ENCODE peak calls at places on chromosome 1, in ten cellular contexts. T is GM12865, E is astrocyte of the cerebellum, F is GM23338, L is hepatocyte, W is HFF-Myc, N is lower lobe of right lung, M is body of pancreas, H is cardiac muscle cell, Q is cardiac fibroblast. X is an unnamed sample.

GRCh38 chr1:78540056-78540455 is 49.3 kb downstream of the PTGFR start:
- DNase-seq in Q (no peak), N (no peak), W (peak), T (no peak), F (no peak), H (no peak), L (no peak), E (peak), M (no peak), X (no peak)

GRCh38 chr1:1290238-1290731 is 10.0 kb downstream of the SCNN1D start:
- DNase-seq in M (peak), H (peak), L (peak), E (peak), W (no peak), T (no peak), Q (peak), F (peak), N (peak), X (no peak)

GRCh38 chr1:161175771-161176453 is 1.4 kb downstream of the B4GALT3 start:
- DNase-seq in T (peak), F (no peak), N (no peak), E (no peak), L (no peak), Q (no peak), M (no peak), H (no peak), W (no peak), X (no peak)

GRCh38 chr1:20594746-20595145 is 5.8 kb downstream of the CDA start:
- DNase-seq in M (no peak), Q (no peak), T (no peak), H (no peak), N (no peak), E (no peak), L (no peak), W (no peak), F (no peak), X (no peak)

GRCh38 chr1:167511374-167511986 is 6.8 kb downstream of the CD247 start:
- DNase-seq in N (no peak), Q (no peak), T (no peak), H (no peak), W (no peak), M (no peak), L (no peak), F (no peak), E (no peak), X (no peak)

GRCh38 chr1:212375986-212376385 is 38.7 kb downstream of the PACC1 start:
- DNase-seq in L (no peak), F (no peak), T (no peak), Q (no peak), W (no peak), H (no peak), E (no peak), N (no peak), M (no peak), X (no peak)

GRCh38 chr1:225691377-225691776 is 38.5 kb upstream of the ENAH start:
- DNase-seq in L (peak), F (no peak), W (no peak), T (no peak), H (no peak), M (peak), E (peak), Q (no peak), N (no peak), X (no peak)

GRCh38 chr1:208510192-208510952 is 266.2 kb upstream of the PLXNA2 start:
- DNase-seq in T (no peak), W (peak), F (no peak), H (no peak), Q (no peak), N (no peak), L (peak), M (no peak), E (peak), X (peak)

GRCh38 chr1:151013518-151013917 is 5.3 kb downstream of the PRUNE1 start:
- DNase-seq in M (peak), L (peak), H (peak), Q (peak), F (no peak), W (no peak), E (no peak), T (no peak), N (no peak), X (no peak)

GRCh38 chr1:77652179-77652745 is 30.2 kb downstream of the ZZZ3 start:
- DNase-seq in Q (peak), W (peak), F (no peak), H (no peak), N (no peak), L (no peak), T (no peak), M (no peak), E (no peak), X (no peak)

GRCh38 chr1:11925938-11926292 is 312 bp downstream of the KIAA2013 start:
- DNase-seq in E (no peak), W (no peak), H (no peak), T (no peak), F (no peak), Q (no peak), N (peak), L (no peak), M (peak), X (no peak)

GRCh38 chr1:167819849-167820683 is 93.9 kb downstream of the ADCY10 start:
- DNase-seq in T (peak), E (peak), W (peak), N (peak), H (peak), L (peak), F (peak), M (peak), Q (peak), X (peak)

GRCh38 chr1:161131721-161132409 is 602 bp downstream of the DEDD start:
- DNase-seq in M (no peak), Q (peak), W (no peak), H (peak), E (no peak), N (no peak), F (peak), T (peak), L (peak), X (no peak)

GRCh38 chr1:162383516-162383915 is 2.0 kb downstream of the C1orf226 start:
- DNase-seq in W (no peak), Q (no peak), F (no peak), T (no peak), L (no peak), M (no peak), H (no peak), N (no peak), E (no peak), X (no peak)

GRCh38 chr1:117661027-117661426 is 55.2 kb downstream of the TENT5C start:
- DNase-seq in N (no peak), H (no peak), T (peak), L (no peak), M (no peak), F (no peak), W (no peak), Q (no peak), E (no peak), X (no peak)

GRCh38 chr1:225441314-225442119 is 13.7 kb upstream of the LBR start:
- DNase-seq in F (no peak), E (no peak), M (peak), L (peak), W (no peak), Q (no peak), H (no peak), N (no peak), T (peak), X (no peak)

GRCh38 chr1:161884475-161884874 is 118.4 kb downstream of the ATF6 start:
- DNase-seq in W (no peak), M (no peak), H (no peak), E (no peak), F (no peak), Q (peak), N (no peak), L (no peak), T (no peak), X (no peak)

DNA sequence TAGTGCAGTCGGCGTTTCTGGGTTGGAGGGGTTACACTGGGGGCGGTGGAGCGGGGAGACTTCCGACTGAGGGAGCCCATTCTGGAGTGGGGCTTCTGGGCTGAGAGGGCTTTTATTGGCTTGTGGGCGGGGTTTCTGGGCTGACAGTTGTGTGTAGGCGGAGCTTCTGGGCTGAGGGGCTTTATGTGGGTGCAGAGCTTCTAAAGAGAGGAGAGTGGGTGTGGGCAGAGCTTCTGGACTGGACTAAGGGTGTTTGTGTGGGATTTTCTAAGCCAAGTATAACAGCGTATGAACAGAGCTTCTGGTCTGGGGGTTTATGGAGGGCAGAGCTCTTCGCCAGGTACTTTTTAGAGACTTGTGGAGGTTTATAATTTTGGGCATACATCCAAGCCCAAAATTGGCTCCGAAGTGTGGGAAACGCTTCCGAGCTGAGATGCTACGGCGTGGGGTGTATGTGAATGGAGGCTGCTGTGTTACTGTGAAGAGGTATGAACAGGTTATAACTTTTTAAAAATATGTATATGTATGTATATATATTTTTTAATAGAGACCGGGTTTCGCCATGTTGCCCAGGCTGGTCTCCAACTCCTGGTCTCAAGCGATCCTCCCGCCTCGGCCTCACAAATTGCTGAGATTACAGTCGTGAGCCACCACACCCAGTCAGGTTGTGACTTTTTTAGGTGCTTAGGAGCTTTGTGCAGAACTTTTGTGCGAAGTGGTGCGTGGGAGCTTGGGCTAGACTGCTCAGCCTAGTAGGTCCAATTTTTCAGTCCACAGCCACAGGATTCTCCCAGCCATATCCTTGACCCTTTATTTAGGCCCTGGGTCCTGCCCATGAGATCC is 869 bp downstream of the TMEM39B start:
- DNase-seq in F (peak), N (no peak), Q (no peak), H (no peak), W (no peak), M (no peak), E (no peak), T (no peak), L (no peak), X (no peak)
- TF ChIP-seq CTCF in F (no peak), N (no peak), Q (peak), H (peak), W (peak), M (no peak), E (peak), T (peak), L (peak), X (peak)

GRCh38 chr1:45412899-45413298 is 72.7 kb upstream of the MUTYH start:
- DNase-seq in Q (no peak), F (no peak), E (no peak), H (no peak), T (peak), L (no peak), W (no peak), N (no peak), M (no peak), X (no peak)

GRCh38 chr1:45414746-45415145 is 74.5 kb upstream of the MUTYH start:
- DNase-seq in T (no peak), N (no peak), H (no peak), M (no peak), F (no peak), W (no peak), L (no peak), E (no peak), Q (no peak), X (no peak)

GRCh38 chr1:45410850-45411509 is 70.7 kb upstream of the MUTYH start:
- DNase-seq in M (no peak), Q (peak), F (no peak), W (no peak), L (no peak), T (no peak), N (no peak), E (no peak), H (no peak), X (no peak)

GRCh38 chr1:45409243-45409642 is 69.0 kb upstream of the MUTYH start:
- DNase-seq in Q (no peak), L (no peak), M (no peak), T (no peak), H (no peak), E (no peak), W (no peak), N (no peak), F (no peak), X (no peak)

DNA sequence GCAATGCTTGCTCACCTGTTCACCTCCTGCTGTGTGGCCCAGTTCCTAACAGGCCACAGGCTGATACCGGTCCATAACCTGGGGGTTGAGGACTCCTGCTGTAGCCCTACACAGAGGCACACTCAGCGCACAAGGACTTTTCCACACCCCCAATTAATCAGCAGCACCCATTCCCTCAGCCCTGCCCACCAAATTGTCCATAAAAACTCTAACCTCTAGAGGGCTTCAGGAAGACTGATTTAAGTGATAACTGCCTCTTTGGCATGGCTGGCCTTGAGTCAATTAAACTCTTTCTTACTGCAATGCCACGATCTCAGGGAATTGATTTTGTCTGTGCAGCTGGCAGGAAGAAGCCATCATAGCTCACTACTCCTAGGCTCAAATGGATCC is 71.3 kb upstream of the MUTYH start:
- DNase-seq in N (no peak), E (no peak), L (no peak), F (peak), T (no peak), M (no peak), W (no peak), H (no peak), Q (no peak), X (no peak)
- TF ChIP-seq CTCF in N (no peak), E (no peak), L (no peak), F (peak), T (no peak), M (no peak), W (no peak), H (no peak), Q (no peak), X (no peak)

GRCh38 chr1:17224434-17224833 is 19.5 kb downstream of the PADI1 start:
- DNase-seq in H (no peak), E (no peak), F (no peak), W (no peak), L (no peak), T (no peak), Q (no peak), M (no peak), N (no peak), X (no peak)
- TF ChIP-seq CTCF in H (no peak), E (no peak), F (no peak), W (no peak), L (no peak), T (no peak), Q (no peak), M (no peak), N (no peak), X (no peak)

DNA sequence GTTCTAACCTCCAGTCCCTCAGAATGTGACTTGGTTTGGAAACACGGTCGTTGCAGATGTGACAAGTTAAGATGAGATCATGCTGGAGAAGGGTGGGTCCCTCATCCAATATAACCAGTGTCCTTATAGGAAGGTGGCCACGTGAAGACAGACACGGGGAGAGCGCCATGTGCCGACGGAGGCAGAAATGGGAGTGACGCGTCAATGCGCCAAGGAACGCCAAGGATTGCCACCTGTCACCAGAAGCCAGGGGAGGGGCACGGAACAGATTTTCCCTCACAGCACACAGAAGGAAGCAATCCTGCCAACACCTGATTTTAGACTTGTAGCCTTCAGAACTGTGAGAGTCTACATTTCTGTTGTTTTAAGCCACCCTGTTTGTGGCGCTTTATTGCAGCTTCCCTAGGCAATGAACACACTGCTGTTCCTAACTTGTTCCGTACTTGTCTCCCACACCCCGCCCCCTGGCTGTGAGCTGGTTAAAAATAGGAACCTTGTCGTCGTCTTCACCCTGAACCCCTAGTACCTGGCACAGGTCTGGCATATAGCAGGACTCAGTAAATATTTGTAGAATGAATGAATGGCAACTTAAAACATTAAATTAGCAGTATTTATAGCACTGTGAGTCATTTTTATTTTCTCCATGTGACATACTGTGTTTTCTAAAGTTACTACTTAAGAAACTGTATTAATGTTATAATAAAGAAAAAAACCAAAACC is 14.2 kb downstream of the RIMS3 start:
- DNase-seq in T (no peak), H (peak), N (no peak), W (no peak), Q (no peak), E (no peak), F (peak), M (peak), L (no peak), X (no peak)
- TF ChIP-seq CTCF in T (no peak), H (no peak), N (no peak), W (no peak), Q (no peak), E (no peak), F (peak), M (no peak), L (no peak), X (no peak)

DNA sequence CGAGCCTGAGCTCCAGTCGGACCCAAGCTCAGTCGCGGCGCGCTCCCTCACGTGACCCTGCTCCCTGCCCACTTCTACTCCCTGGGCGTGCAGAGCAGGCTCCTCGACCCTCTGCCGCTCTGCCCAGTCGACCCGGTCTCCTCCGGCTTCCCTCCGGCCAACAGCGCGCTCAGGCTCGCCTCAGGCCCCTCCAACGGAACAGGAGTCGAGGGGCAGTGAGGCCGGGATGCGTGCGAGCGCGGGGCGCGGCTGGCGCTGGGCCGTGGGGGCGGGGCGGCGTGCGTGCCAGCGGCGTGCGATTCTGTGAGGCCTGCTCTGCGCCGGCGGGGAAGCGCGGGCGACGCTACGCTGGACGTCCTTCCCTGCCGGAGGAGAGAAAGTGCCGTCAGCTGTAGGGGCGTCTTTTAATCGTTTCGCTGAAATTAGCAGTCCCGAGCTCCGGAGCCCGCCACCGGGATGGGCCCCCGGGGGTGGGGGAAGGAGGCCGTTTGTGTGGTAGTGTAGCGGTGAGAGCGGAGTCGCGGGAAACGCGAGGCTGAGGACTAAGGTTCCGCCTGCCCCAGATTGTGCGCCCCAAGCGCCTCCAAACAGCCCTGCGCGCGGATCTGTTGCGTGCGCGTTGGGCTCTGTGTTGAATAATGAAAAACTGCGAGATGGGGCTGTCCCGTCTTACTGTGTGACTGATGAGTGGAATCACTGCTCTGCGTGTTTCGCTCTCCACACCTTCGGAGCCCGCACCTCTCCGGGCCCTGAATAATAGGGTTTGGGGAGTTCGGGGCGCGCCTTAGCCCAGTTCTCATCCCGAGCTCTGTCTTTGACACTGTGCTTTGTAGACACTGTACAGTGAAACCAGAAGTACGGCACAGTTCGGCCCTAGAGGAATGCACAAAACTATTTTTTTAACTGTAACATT is at the start of gene ACBD6:
- DNase-seq in M (peak), F (peak), W (peak), L (peak), Q (peak), H (peak), E (peak), N (peak), T (peak), X (no peak)
- TF ChIP-seq CTCF in M (no peak), F (no peak), W (no peak), L (peak), Q (peak), H (peak), E (peak), N (peak), T (peak), X (peak)

GRCh38 chr1:18244762-18245161 is 137.2 kb downstream of the IGSF21 start:
- DNase-seq in N (no peak), Q (no peak), E (no peak), T (no peak), F (no peak), W (no peak), L (no peak), H (no peak), M (no peak), X (no peak)

GRCh38 chr1:18246543-18246942 is 138.9 kb downstream of the IGSF21 start:
- DNase-seq in F (peak), T (no peak), Q (no peak), W (no peak), E (no peak), L (no peak), H (no peak), N (no peak), M (no peak), X (no peak)

GRCh38 chr1:18249691-18250090 is 142.1 kb downstream of the IGSF21 start:
- DNase-seq in N (no peak), F (no peak), Q (no peak), L (no peak), E (no peak), H (no peak), T (no peak), W (no peak), M (no peak), X (no peak)

GRCh38 chr1:18243503-18244175 is 136.0 kb downstream of the IGSF21 start:
- DNase-seq in H (no peak), W (no peak), F (no peak), N (no peak), L (no peak), T (no peak), M (no peak), Q (no peak), E (no peak), X (no peak)

GRCh38 chr1:18247151-18247550 is 139.6 kb downstream of the IGSF21 start:
- DNase-seq in H (no peak), F (no peak), Q (no peak), M (no peak), T (no peak), N (no peak), E (no peak), W (no peak), L (no peak), X (no peak)
- TF ChIP-seq CTCF in H (no peak), F (no peak), Q (no peak), M (no peak), T (no peak), N (no peak), E (no peak), W (no peak), L (no peak), X (no peak)